ENCODE peak calls at places on chromosome 10, in eight cellular contexts. T, P, U, Z, B, S, J and D are unnamed samples.

GRCh38 chr10:91883549-91884542 is 25.4 kb downstream of the FGFBP3 start:
- DNase-seq in T (no peak), P (peak; percentile 61), J (no peak), Z (no peak), U (no peak), B (no peak), S (no peak), D (no peak)

GRCh38 chr10:101782811-101783735 is at the start of gene NPM3:
- DNase-seq in Z (peak; percentile 67), P (peak; percentile 71), U (peak; percentile 52), T (peak; percentile 94), J (peak; percentile 92), B (peak; percentile 89), S (peak; percentile 73), D (no peak)

GRCh38 chr10:12902135-12902572 is 99.4 kb downstream of the CCDC3 start:
- DNase-seq in P (peak; percentile 66), U (no peak), Z (peak; percentile 86), J (peak; percentile 64), S (peak; percentile 31), B (peak; percentile 70), T (peak; percentile 83), D (no peak)

GRCh38 chr10:60282771-60283353 is 106.8 kb downstream of the ANK3 start:
- DNase-seq in S (no peak), J (no peak), B (no peak), T (no peak), P (peak; percentile 25), Z (no peak), U (no peak), D (no peak)

GRCh38 chr10:104498345-104498955 is 142.6 kb upstream of the SORCS3 start:
- DNase-seq in J (no peak), P (no peak), U (no peak), B (no peak), S (no peak), T (no peak), Z (no peak), D (no peak)

GRCh38 chr10:132383751-132384181 is 13.2 kb upstream of the PWWP2B start:
- DNase-seq in P (no peak), T (no peak), J (no peak), Z (no peak), B (no peak), U (no peak), S (no peak), D (no peak)

GRCh38 chr10:17229016-17229716 is 1.1 kb downstream of the VIM start:
- DNase-seq in P (peak; percentile 93), Z (peak; percentile 91), B (peak; percentile 64), S (peak; percentile 81), U (no peak), T (peak; percentile 85), J (peak; percentile 82), D (no peak)

GRCh38 chr10:59333731-59334130 is 28.6 kb downstream of the FAM13C start:
- DNase-seq in U (no peak), T (no peak), J (no peak), S (no peak), B (no peak), P (peak; percentile 46), Z (no peak), D (no peak)

GRCh38 chr10:31210190-31210589 is 108.8 kb upstream of the ZEB1 start:
- DNase-seq in P (no peak), S (no peak), B (no peak), Z (no peak), T (no peak), J (no peak), U (no peak), D (no peak)

GRCh38 chr10:37035853-37036252 is 89.5 kb upstream of the ANKRD30A start:
- DNase-seq in S (no peak), B (no peak), U (no peak), J (no peak), Z (no peak), T (no peak), P (no peak), D (no peak)

GRCh38 chr10:21162948-21163347 is 265.8 kb upstream of the NEBL start:
- DNase-seq in P (no peak), T (no peak), S (no peak), B (no peak), U (no peak), J (no peak), Z (no peak), D (no peak)

GRCh38 chr10:124291009-124291671 is 127.6 kb downstream of the OAT start:
- DNase-seq in Z (no peak), U (no peak), P (no peak), B (no peak), S (no peak), T (no peak), J (peak; percentile 19), D (no peak)

GRCh38 chr10:59733321-59733720 is 19.9 kb downstream of the MRLN start:
- DNase-seq in J (no peak), U (no peak), S (no peak), Z (no peak), P (no peak), T (no peak), B (no peak), D (no peak)

GRCh38 chr10:1674501-1674900 is 62.8 kb downstream of the ADARB2 start:
- DNase-seq in Z (no peak), B (no peak), U (no peak), J (no peak), S (no peak), P (no peak), T (no peak), D (no peak)

GRCh38 chr10:75076387-75076786 is 35.1 kb upstream of the SAMD8 start:
- DNase-seq in T (no peak), P (no peak), B (no peak), Z (no peak), U (no peak), S (no peak), J (no peak), D (no peak)

GRCh38 chr10:6920072-6921019 is 340.3 kb upstream of the PRKCQ start:
- DNase-seq in T (peak; percentile 71), Z (no peak), S (peak; percentile 73), B (peak; percentile 58), P (peak; percentile 73), U (no peak), J (peak; percentile 85), D (no peak)